ENCODE peak calls at places on chromosomes 12 and 14, in nine cellular contexts. R is T1000, C is A172, U is M059J, T is AG09309, Y is iPS-NIHi11, K is T-helper 2 cell, Z is endothelial cell, I is RCC 7860. B is an unnamed sample.

GRCh38 chr14:77573964-77574363 is 42.5 kb downstream of the SPTLC2 start:
- DNase-seq in R (no peak), C (no peak), U (no peak), T (no peak), Y (no peak), K (no peak), Z (no peak), I (no peak), B (no peak)

GRCh38 chr14:73743431-73743931 is 29.3 kb upstream of the PNMA1 start:
- DNase-seq in R (no peak), C (no peak), U (peak), T (no peak), Y (no peak), K (peak), Z (peak), I (peak), B (peak)

GRCh38 chr12:41140117-41140516 is 48.0 kb upstream of the PDZRN4 start:
- DNase-seq in R (no peak), C (no peak), U (no peak), T (no peak), Y (no peak), K (no peak), Z (no peak), I (no peak), B (no peak)

GRCh38 chr12:27821259-27821973 is 41.4 kb upstream of the MANSC4 start:
- DNase-seq in R (no peak), C (peak), U (peak), T (peak), Y (peak), K (peak), Z (peak), I (peak), B (peak)

GRCh38 chr14:50668852-50669194 is 717 bp upstream of the SAV1 start:
- DNase-seq in R (no peak), C (no peak), U (no peak), T (no peak), Y (no peak), K (no peak), Z (no peak), I (no peak), B (no peak)

GRCh38 chr12:113456761-113457160 is 14.9 kb downstream of the LHX5 start:
- DNase-seq in R (no peak), C (no peak), U (no peak), T (no peak), Y (no peak), K (no peak), Z (no peak), I (no peak), B (no peak)

GRCh38 chr12:86660000-86660399 is 403.8 kb upstream of the MGAT4C start:
- DNase-seq in R (no peak), C (no peak), U (no peak), T (no peak), Y (no peak), K (no peak), Z (no peak), I (no peak), B (no peak)

GRCh38 chr12:92927055-92927435 is 2.0 kb downstream of the EEA1 start:
- DNase-seq in R (no peak), C (peak), U (peak), T (peak), Y (no peak), K (peak), Z (no peak), I (peak), B (peak)

GRCh38 chr12:98352218-98352811 is 163.1 kb upstream of the TMPO start:
- DNase-seq in R (peak), C (peak), U (peak), T (peak), Y (no peak), K (no peak), Z (no peak), I (peak), B (no peak)

GRCh38 chr12:120598674-120599463 is 17.7 kb upstream of the POP5 start:
- DNase-seq in R (no peak), C (peak), U (peak), T (no peak), Y (peak), K (no peak), Z (no peak), I (peak), B (no peak)

GRCh38 chr12:5921027-5921909 is 23.8 kb downstream of the ANO2 start:
- DNase-seq in R (no peak), C (no peak), U (no peak), T (no peak), Y (no peak), K (no peak), Z (no peak), I (no peak), B (no peak)

GRCh38 chr12:12503384-12504078 is 59.1 kb downstream of the DUSP16 start:
- DNase-seq in R (no peak), C (no peak), U (no peak), T (no peak), Y (peak), K (no peak), Z (peak), I (no peak), B (no peak)

GRCh38 chr12:76083761-76084276 is 666 bp downstream of the NAP1L1 start:
- DNase-seq in R (peak), C (peak), U (peak), T (no peak), Y (peak), K (peak), Z (peak), I (peak), B (peak)

GRCh38 chr12:116717466-116718457 is 20.1 kb downstream of the SPRING1 start:
- DNase-seq in R (no peak), C (no peak), U (peak), T (no peak), Y (no peak), K (no peak), Z (no peak), I (no peak), B (peak)

GRCh38 chr12:120181991-120182631 is 12.4 kb downstream of the GCN1 start:
- DNase-seq in R (no peak), C (peak), U (peak), T (peak), Y (no peak), K (no peak), Z (no peak), I (peak), B (no peak)